ENCODE peak calls at places on chromosomes 11 and 22, in five cellular contexts. One of them, this sample, is unnamed.

GRCh38 chr11:65479184-65480145 is 19.4 kb upstream of the MALAT1 start:
- DNase-seq in endodermal cell: peak
- DNase-seq in amniotic epithelial cell: peak
- DNase-seq in sciatic nerve: no peak
- DNase-seq in NCI-H2171: no peak
- DNase-seq in this sample: peak

GRCh38 chr11:118375980-118376379 is 16.6 kb downstream of the UBE4A start:
- DNase-seq in endodermal cell: no peak
- DNase-seq in amniotic epithelial cell: no peak
- DNase-seq in sciatic nerve: no peak
- DNase-seq in NCI-H2171: no peak
- DNase-seq in this sample: no peak

GRCh38 chr11:93715797-93716396 is 25.4 kb downstream of the TAF1D start:
- DNase-seq in endodermal cell: no peak
- DNase-seq in amniotic epithelial cell: no peak
- DNase-seq in sciatic nerve: no peak
- DNase-seq in NCI-H2171: no peak
- DNase-seq in this sample: no peak

GRCh38 chr22:49381595-49382450 is 445.9 kb downstream of the BRD1 start:
- DNase-seq in endodermal cell: peak
- DNase-seq in amniotic epithelial cell: no peak
- DNase-seq in sciatic nerve: peak
- DNase-seq in NCI-H2171: no peak
- DNase-seq in this sample: no peak

GRCh38 chr11:67082071-67082791 is 25.6 kb downstream of the RHOD start:
- DNase-seq in endodermal cell: peak
- DNase-seq in amniotic epithelial cell: no peak
- DNase-seq in sciatic nerve: no peak
- DNase-seq in NCI-H2171: no peak
- DNase-seq in this sample: peak

GRCh38 chr11:128757235-128757711 is 63.4 kb downstream of the FLI1 start:
- DNase-seq in endodermal cell: peak
- DNase-seq in amniotic epithelial cell: peak
- DNase-seq in sciatic nerve: no peak
- DNase-seq in NCI-H2171: no peak
- DNase-seq in this sample: no peak

GRCh38 chr22:47039356-47039755 is 276.9 kb downstream of the TBC1D22A start:
- DNase-seq in endodermal cell: no peak
- DNase-seq in amniotic epithelial cell: no peak
- DNase-seq in sciatic nerve: no peak
- DNase-seq in NCI-H2171: no peak
- DNase-seq in this sample: no peak

GRCh38 chr11:76808996-76809395 is 25.8 kb downstream of the TSKU start:
- DNase-seq in endodermal cell: peak
- DNase-seq in amniotic epithelial cell: no peak
- DNase-seq in sciatic nerve: no peak
- DNase-seq in NCI-H2171: no peak
- DNase-seq in this sample: no peak

GRCh38 chr11:112723676-112724075 is 237.5 kb upstream of the NCAM1 start:
- DNase-seq in endodermal cell: no peak
- DNase-seq in amniotic epithelial cell: no peak
- DNase-seq in sciatic nerve: no peak
- DNase-seq in NCI-H2171: no peak
- DNase-seq in this sample: no peak